ENCODE peak calls at places on chromosomes 1 and 21, in seven cellular contexts. One of them, this sample, is unnamed.

GRCh38 chr1:89607888-89608626 is 24.9 kb upstream of the LRRC8C start:
- DNase-seq in stimulated activated CD8-positive, alpha-beta memory T cell treated with anti-CD3 and anti-CD28 coated beads, Interleukin-12 subunit alpha, Interleukin-12 subunit beta, amount 100 ng/mL, for 4 hours: peak; percentile 37
- DNase-seq in endothelial cell: no peak
- DNase-seq in ELF-1: no peak
- DNase-seq in astrocyte of the spinal cord: no peak
- DNase-seq in mucosa of gallbladder: no peak
- DNase-seq in stimulated activated naive B cell treated with anti-CD40 and anti-IgM and Interleukin-4, amounts not matched to agents 10 μg/mL and 1 μg/mL and 100 μg/mL, for 72 hours: no peak
- DNase-seq in this sample: no peak

GRCh38 chr1:201739492-201740085 is 89.4 kb upstream of the IPO9 start:
- DNase-seq in stimulated activated CD8-positive, alpha-beta memory T cell treated with anti-CD3 and anti-CD28 coated beads, Interleukin-12 subunit alpha, Interleukin-12 subunit beta, amount 100 ng/mL, for 4 hours: peak; percentile 23
- DNase-seq in endothelial cell: peak; percentile 54
- DNase-seq in ELF-1: peak; percentile 78
- DNase-seq in astrocyte of the spinal cord: no peak
- DNase-seq in mucosa of gallbladder: peak; percentile 71
- DNase-seq in stimulated activated naive B cell treated with anti-CD40 and anti-IgM and Interleukin-4, amounts not matched to agents 10 μg/mL and 1 μg/mL and 100 μg/mL, for 72 hours: peak; percentile 40
- DNase-seq in this sample: peak; percentile 47

GRCh38 chr1:110607663-110608230 is 1.6 kb upstream of the KCNA2 start:
- DNase-seq in stimulated activated CD8-positive, alpha-beta memory T cell treated with anti-CD3 and anti-CD28 coated beads, Interleukin-12 subunit alpha, Interleukin-12 subunit beta, amount 100 ng/mL, for 4 hours: no peak
- DNase-seq in endothelial cell: no peak
- DNase-seq in ELF-1: peak; percentile 18
- DNase-seq in astrocyte of the spinal cord: no peak
- DNase-seq in mucosa of gallbladder: no peak
- DNase-seq in stimulated activated naive B cell treated with anti-CD40 and anti-IgM and Interleukin-4, amounts not matched to agents 10 μg/mL and 1 μg/mL and 100 μg/mL, for 72 hours: no peak
- DNase-seq in this sample: no peak

GRCh38 chr1:67342002-67342890 is 34.6 kb downstream of the IL12RB2 start:
- DNase-seq in stimulated activated CD8-positive, alpha-beta memory T cell treated with anti-CD3 and anti-CD28 coated beads, Interleukin-12 subunit alpha, Interleukin-12 subunit beta, amount 100 ng/mL, for 4 hours: no peak
- DNase-seq in endothelial cell: no peak
- DNase-seq in ELF-1: peak; percentile 47
- DNase-seq in astrocyte of the spinal cord: no peak
- DNase-seq in mucosa of gallbladder: no peak
- DNase-seq in stimulated activated naive B cell treated with anti-CD40 and anti-IgM and Interleukin-4, amounts not matched to agents 10 μg/mL and 1 μg/mL and 100 μg/mL, for 72 hours: no peak
- DNase-seq in this sample: no peak

GRCh38 chr1:85607913-85608250 is 27.3 kb downstream of the CCN1 start:
- DNase-seq in stimulated activated CD8-positive, alpha-beta memory T cell treated with anti-CD3 and anti-CD28 coated beads, Interleukin-12 subunit alpha, Interleukin-12 subunit beta, amount 100 ng/mL, for 4 hours: no peak
- DNase-seq in endothelial cell: no peak
- DNase-seq in ELF-1: no peak
- DNase-seq in astrocyte of the spinal cord: no peak
- DNase-seq in mucosa of gallbladder: no peak
- DNase-seq in stimulated activated naive B cell treated with anti-CD40 and anti-IgM and Interleukin-4, amounts not matched to agents 10 μg/mL and 1 μg/mL and 100 μg/mL, for 72 hours: no peak
- DNase-seq in this sample: no peak

GRCh38 chr1:15314328-15315281 is 67.6 kb downstream of the FHAD1 start:
- DNase-seq in stimulated activated CD8-positive, alpha-beta memory T cell treated with anti-CD3 and anti-CD28 coated beads, Interleukin-12 subunit alpha, Interleukin-12 subunit beta, amount 100 ng/mL, for 4 hours: no peak
- DNase-seq in endothelial cell: no peak
- DNase-seq in ELF-1: no peak
- DNase-seq in astrocyte of the spinal cord: no peak
- DNase-seq in mucosa of gallbladder: no peak
- DNase-seq in stimulated activated naive B cell treated with anti-CD40 and anti-IgM and Interleukin-4, amounts not matched to agents 10 μg/mL and 1 μg/mL and 100 μg/mL, for 72 hours: no peak
- DNase-seq in this sample: no peak

GRCh38 chr1:232276651-232277050 is 353.3 kb downstream of the SIPA1L2 start:
- DNase-seq in stimulated activated CD8-positive, alpha-beta memory T cell treated with anti-CD3 and anti-CD28 coated beads, Interleukin-12 subunit alpha, Interleukin-12 subunit beta, amount 100 ng/mL, for 4 hours: no peak
- DNase-seq in endothelial cell: no peak
- DNase-seq in ELF-1: no peak
- DNase-seq in astrocyte of the spinal cord: no peak
- DNase-seq in mucosa of gallbladder: peak; percentile 64
- DNase-seq in stimulated activated naive B cell treated with anti-CD40 and anti-IgM and Interleukin-4, amounts not matched to agents 10 μg/mL and 1 μg/mL and 100 μg/mL, for 72 hours: no peak
- DNase-seq in this sample: no peak

GRCh38 chr1:9689011-9689706 is 37.6 kb downstream of the PIK3CD start:
- DNase-seq in stimulated activated CD8-positive, alpha-beta memory T cell treated with anti-CD3 and anti-CD28 coated beads, Interleukin-12 subunit alpha, Interleukin-12 subunit beta, amount 100 ng/mL, for 4 hours: peak; percentile 78
- DNase-seq in endothelial cell: peak; percentile 93
- DNase-seq in ELF-1: peak; percentile 80
- DNase-seq in astrocyte of the spinal cord: peak; percentile 64
- DNase-seq in mucosa of gallbladder: peak; percentile 73
- DNase-seq in stimulated activated naive B cell treated with anti-CD40 and anti-IgM and Interleukin-4, amounts not matched to agents 10 μg/mL and 1 μg/mL and 100 μg/mL, for 72 hours: peak; percentile 52
- DNase-seq in this sample: peak; percentile 80

GRCh38 chr1:91148641-91149069 is 126.8 kb upstream of the ZNF644 start:
- DNase-seq in stimulated activated CD8-positive, alpha-beta memory T cell treated with anti-CD3 and anti-CD28 coated beads, Interleukin-12 subunit alpha, Interleukin-12 subunit beta, amount 100 ng/mL, for 4 hours: no peak
- DNase-seq in endothelial cell: no peak
- DNase-seq in ELF-1: no peak
- DNase-seq in astrocyte of the spinal cord: no peak
- DNase-seq in mucosa of gallbladder: no peak
- DNase-seq in stimulated activated naive B cell treated with anti-CD40 and anti-IgM and Interleukin-4, amounts not matched to agents 10 μg/mL and 1 μg/mL and 100 μg/mL, for 72 hours: no peak
- DNase-seq in this sample: no peak

GRCh38 chr1:111604931-111605330 is 14.7 kb upstream of the RAP1A start:
- DNase-seq in stimulated activated CD8-positive, alpha-beta memory T cell treated with anti-CD3 and anti-CD28 coated beads, Interleukin-12 subunit alpha, Interleukin-12 subunit beta, amount 100 ng/mL, for 4 hours: no peak
- DNase-seq in endothelial cell: no peak
- DNase-seq in ELF-1: no peak
- DNase-seq in astrocyte of the spinal cord: peak; percentile 71
- DNase-seq in mucosa of gallbladder: no peak
- DNase-seq in stimulated activated naive B cell treated with anti-CD40 and anti-IgM and Interleukin-4, amounts not matched to agents 10 μg/mL and 1 μg/mL and 100 μg/mL, for 72 hours: no peak
- DNase-seq in this sample: no peak

GRCh38 chr1:192563129-192563528 is 12.4 kb upstream of the RGS1 start:
- DNase-seq in stimulated activated CD8-positive, alpha-beta memory T cell treated with anti-CD3 and anti-CD28 coated beads, Interleukin-12 subunit alpha, Interleukin-12 subunit beta, amount 100 ng/mL, for 4 hours: no peak
- DNase-seq in endothelial cell: no peak
- DNase-seq in ELF-1: no peak
- DNase-seq in astrocyte of the spinal cord: no peak
- DNase-seq in mucosa of gallbladder: no peak
- DNase-seq in stimulated activated naive B cell treated with anti-CD40 and anti-IgM and Interleukin-4, amounts not matched to agents 10 μg/mL and 1 μg/mL and 100 μg/mL, for 72 hours: no peak
- DNase-seq in this sample: no peak

GRCh38 chr1:97050501-97050900 is 328.9 kb downstream of the PTBP2 start:
- DNase-seq in stimulated activated CD8-positive, alpha-beta memory T cell treated with anti-CD3 and anti-CD28 coated beads, Interleukin-12 subunit alpha, Interleukin-12 subunit beta, amount 100 ng/mL, for 4 hours: no peak
- DNase-seq in endothelial cell: peak; percentile 7
- DNase-seq in ELF-1: peak; percentile 5
- DNase-seq in astrocyte of the spinal cord: peak; percentile 56
- DNase-seq in mucosa of gallbladder: no peak
- DNase-seq in stimulated activated naive B cell treated with anti-CD40 and anti-IgM and Interleukin-4, amounts not matched to agents 10 μg/mL and 1 μg/mL and 100 μg/mL, for 72 hours: no peak
- DNase-seq in this sample: no peak

GRCh38 chr21:36980280-36981048 is 14.0 kb upstream of the HLCS start:
- DNase-seq in stimulated activated CD8-positive, alpha-beta memory T cell treated with anti-CD3 and anti-CD28 coated beads, Interleukin-12 subunit alpha, Interleukin-12 subunit beta, amount 100 ng/mL, for 4 hours: no peak
- DNase-seq in endothelial cell: peak; percentile 38
- DNase-seq in ELF-1: peak; percentile 45
- DNase-seq in astrocyte of the spinal cord: peak; percentile 9
- DNase-seq in mucosa of gallbladder: peak; percentile 12
- DNase-seq in stimulated activated naive B cell treated with anti-CD40 and anti-IgM and Interleukin-4, amounts not matched to agents 10 μg/mL and 1 μg/mL and 100 μg/mL, for 72 hours: no peak
- DNase-seq in this sample: no peak

GRCh38 chr1:152506899-152507498 is 3.6 kb upstream of the LCE5A start:
- DNase-seq in stimulated activated CD8-positive, alpha-beta memory T cell treated with anti-CD3 and anti-CD28 coated beads, Interleukin-12 subunit alpha, Interleukin-12 subunit beta, amount 100 ng/mL, for 4 hours: no peak
- DNase-seq in endothelial cell: no peak
- DNase-seq in ELF-1: no peak
- DNase-seq in astrocyte of the spinal cord: no peak
- DNase-seq in mucosa of gallbladder: no peak
- DNase-seq in stimulated activated naive B cell treated with anti-CD40 and anti-IgM and Interleukin-4, amounts not matched to agents 10 μg/mL and 1 μg/mL and 100 μg/mL, for 72 hours: no peak
- DNase-seq in this sample: no peak

GRCh38 chr21:34243562-34243961 is 120.2 kb upstream of the KCNE2 start:
- DNase-seq in stimulated activated CD8-positive, alpha-beta memory T cell treated with anti-CD3 and anti-CD28 coated beads, Interleukin-12 subunit alpha, Interleukin-12 subunit beta, amount 100 ng/mL, for 4 hours: no peak
- DNase-seq in endothelial cell: peak; percentile 11
- DNase-seq in ELF-1: peak; percentile 55
- DNase-seq in astrocyte of the spinal cord: peak; percentile 15
- DNase-seq in mucosa of gallbladder: no peak
- DNase-seq in stimulated activated naive B cell treated with anti-CD40 and anti-IgM and Interleukin-4, amounts not matched to agents 10 μg/mL and 1 μg/mL and 100 μg/mL, for 72 hours: no peak
- DNase-seq in this sample: no peak

GRCh38 chr1:36253463-36253862 is 29.2 kb downstream of the THRAP3 start:
- DNase-seq in stimulated activated CD8-positive, alpha-beta memory T cell treated with anti-CD3 and anti-CD28 coated beads, Interleukin-12 subunit alpha, Interleukin-12 subunit beta, amount 100 ng/mL, for 4 hours: no peak
- DNase-seq in endothelial cell: no peak
- DNase-seq in ELF-1: no peak
- DNase-seq in astrocyte of the spinal cord: peak; percentile 66
- DNase-seq in mucosa of gallbladder: no peak
- DNase-seq in stimulated activated naive B cell treated with anti-CD40 and anti-IgM and Interleukin-4, amounts not matched to agents 10 μg/mL and 1 μg/mL and 100 μg/mL, for 72 hours: no peak
- DNase-seq in this sample: no peak

GRCh38 chr1:143497374-143497747 is 474.4 kb downstream of the FAM72C start:
- DNase-seq in stimulated activated CD8-positive, alpha-beta memory T cell treated with anti-CD3 and anti-CD28 coated beads, Interleukin-12 subunit alpha, Interleukin-12 subunit beta, amount 100 ng/mL, for 4 hours: no peak
- DNase-seq in endothelial cell: no peak
- DNase-seq in ELF-1: peak; percentile 2
- DNase-seq in astrocyte of the spinal cord: no peak
- DNase-seq in mucosa of gallbladder: no peak
- DNase-seq in stimulated activated naive B cell treated with anti-CD40 and anti-IgM and Interleukin-4, amounts not matched to agents 10 μg/mL and 1 μg/mL and 100 μg/mL, for 72 hours: no peak
- DNase-seq in this sample: no peak

GRCh38 chr1:115183158-115183557 is 93.9 kb upstream of the TSPAN2 start:
- DNase-seq in stimulated activated CD8-positive, alpha-beta memory T cell treated with anti-CD3 and anti-CD28 coated beads, Interleukin-12 subunit alpha, Interleukin-12 subunit beta, amount 100 ng/mL, for 4 hours: no peak
- DNase-seq in endothelial cell: no peak
- DNase-seq in ELF-1: peak; percentile 67
- DNase-seq in astrocyte of the spinal cord: no peak
- DNase-seq in mucosa of gallbladder: no peak
- DNase-seq in stimulated activated naive B cell treated with anti-CD40 and anti-IgM and Interleukin-4, amounts not matched to agents 10 μg/mL and 1 μg/mL and 100 μg/mL, for 72 hours: no peak
- DNase-seq in this sample: no peak

GRCh38 chr21:41751621-41752020 is 15.2 kb downstream of the RIPK4 start:
- DNase-seq in stimulated activated CD8-positive, alpha-beta memory T cell treated with anti-CD3 and anti-CD28 coated beads, Interleukin-12 subunit alpha, Interleukin-12 subunit beta, amount 100 ng/mL, for 4 hours: no peak
- DNase-seq in endothelial cell: no peak
- DNase-seq in ELF-1: peak; percentile 60
- DNase-seq in astrocyte of the spinal cord: no peak
- DNase-seq in mucosa of gallbladder: peak; percentile 60
- DNase-seq in stimulated activated naive B cell treated with anti-CD40 and anti-IgM and Interleukin-4, amounts not matched to agents 10 μg/mL and 1 μg/mL and 100 μg/mL, for 72 hours: no peak
- DNase-seq in this sample: no peak

GRCh38 chr1:174266476-174266875 is 107.2 kb downstream of the RABGAP1L start:
- DNase-seq in stimulated activated CD8-positive, alpha-beta memory T cell treated with anti-CD3 and anti-CD28 coated beads, Interleukin-12 subunit alpha, Interleukin-12 subunit beta, amount 100 ng/mL, for 4 hours: no peak
- DNase-seq in endothelial cell: no peak
- DNase-seq in ELF-1: no peak
- DNase-seq in astrocyte of the spinal cord: no peak
- DNase-seq in mucosa of gallbladder: no peak
- DNase-seq in stimulated activated naive B cell treated with anti-CD40 and anti-IgM and Interleukin-4, amounts not matched to agents 10 μg/mL and 1 μg/mL and 100 μg/mL, for 72 hours: no peak
- DNase-seq in this sample: no peak

GRCh38 chr21:38355992-38356781 is 99.4 kb downstream of the KCNJ15 start:
- DNase-seq in stimulated activated CD8-positive, alpha-beta memory T cell treated with anti-CD3 and anti-CD28 coated beads, Interleukin-12 subunit alpha, Interleukin-12 subunit beta, amount 100 ng/mL, for 4 hours: peak; percentile 28
- DNase-seq in endothelial cell: peak; percentile 91
- DNase-seq in ELF-1: peak; percentile 86
- DNase-seq in astrocyte of the spinal cord: peak; percentile 74
- DNase-seq in mucosa of gallbladder: peak; percentile 75
- DNase-seq in stimulated activated naive B cell treated with anti-CD40 and anti-IgM and Interleukin-4, amounts not matched to agents 10 μg/mL and 1 μg/mL and 100 μg/mL, for 72 hours: peak; percentile 56
- DNase-seq in this sample: peak; percentile 30

GRCh38 chr1:75720820-75721219 is 3.7 kb upstream of the ACADM start:
- DNase-seq in stimulated activated CD8-positive, alpha-beta memory T cell treated with anti-CD3 and anti-CD28 coated beads, Interleukin-12 subunit alpha, Interleukin-12 subunit beta, amount 100 ng/mL, for 4 hours: no peak
- DNase-seq in endothelial cell: no peak
- DNase-seq in ELF-1: no peak
- DNase-seq in astrocyte of the spinal cord: no peak
- DNase-seq in mucosa of gallbladder: no peak
- DNase-seq in stimulated activated naive B cell treated with anti-CD40 and anti-IgM and Interleukin-4, amounts not matched to agents 10 μg/mL and 1 μg/mL and 100 μg/mL, for 72 hours: no peak
- DNase-seq in this sample: no peak

GRCh38 chr1:174114788-174115448 is 44.4 kb upstream of the RABGAP1L start:
- DNase-seq in stimulated activated CD8-positive, alpha-beta memory T cell treated with anti-CD3 and anti-CD28 coated beads, Interleukin-12 subunit alpha, Interleukin-12 subunit beta, amount 100 ng/mL, for 4 hours: no peak
- DNase-seq in endothelial cell: peak; percentile 46
- DNase-seq in ELF-1: peak; percentile 69
- DNase-seq in astrocyte of the spinal cord: peak; percentile 36
- DNase-seq in mucosa of gallbladder: peak; percentile 50
- DNase-seq in stimulated activated naive B cell treated with anti-CD40 and anti-IgM and Interleukin-4, amounts not matched to agents 10 μg/mL and 1 μg/mL and 100 μg/mL, for 72 hours: peak; percentile 19
- DNase-seq in this sample: no peak

GRCh38 chr1:24119859-24120756 is 8.2 kb upstream of the MYOM3 start:
- DNase-seq in stimulated activated CD8-positive, alpha-beta memory T cell treated with anti-CD3 and anti-CD28 coated beads, Interleukin-12 subunit alpha, Interleukin-12 subunit beta, amount 100 ng/mL, for 4 hours: no peak
- DNase-seq in endothelial cell: no peak
- DNase-seq in ELF-1: peak; percentile 42
- DNase-seq in astrocyte of the spinal cord: no peak
- DNase-seq in mucosa of gallbladder: peak; percentile 82
- DNase-seq in stimulated activated naive B cell treated with anti-CD40 and anti-IgM and Interleukin-4, amounts not matched to agents 10 μg/mL and 1 μg/mL and 100 μg/mL, for 72 hours: no peak
- DNase-seq in this sample: no peak

GRCh38 chr1:90391116-90391515 is 326.0 kb downstream of the BARHL2 start:
- DNase-seq in stimulated activated CD8-positive, alpha-beta memory T cell treated with anti-CD3 and anti-CD28 coated beads, Interleukin-12 subunit alpha, Interleukin-12 subunit beta, amount 100 ng/mL, for 4 hours: no peak
- DNase-seq in endothelial cell: no peak
- DNase-seq in ELF-1: no peak
- DNase-seq in astrocyte of the spinal cord: peak; percentile 65
- DNase-seq in mucosa of gallbladder: no peak
- DNase-seq in stimulated activated naive B cell treated with anti-CD40 and anti-IgM and Interleukin-4, amounts not matched to agents 10 μg/mL and 1 μg/mL and 100 μg/mL, for 72 hours: no peak
- DNase-seq in this sample: no peak

GRCh38 chr1:159162511-159163265 is 8.7 kb upstream of the CADM3 start:
- DNase-seq in stimulated activated CD8-positive, alpha-beta memory T cell treated with anti-CD3 and anti-CD28 coated beads, Interleukin-12 subunit alpha, Interleukin-12 subunit beta, amount 100 ng/mL, for 4 hours: no peak
- DNase-seq in endothelial cell: no peak
- DNase-seq in ELF-1: no peak
- DNase-seq in astrocyte of the spinal cord: no peak
- DNase-seq in mucosa of gallbladder: no peak
- DNase-seq in stimulated activated naive B cell treated with anti-CD40 and anti-IgM and Interleukin-4, amounts not matched to agents 10 μg/mL and 1 μg/mL and 100 μg/mL, for 72 hours: no peak
- DNase-seq in this sample: no peak

GRCh38 chr1:109361649-109362048 is 36.1 kb downstream of the SORT1 start:
- DNase-seq in stimulated activated CD8-positive, alpha-beta memory T cell treated with anti-CD3 and anti-CD28 coated beads, Interleukin-12 subunit alpha, Interleukin-12 subunit beta, amount 100 ng/mL, for 4 hours: no peak
- DNase-seq in endothelial cell: no peak
- DNase-seq in ELF-1: no peak
- DNase-seq in astrocyte of the spinal cord: peak; percentile 60
- DNase-seq in mucosa of gallbladder: no peak
- DNase-seq in stimulated activated naive B cell treated with anti-CD40 and anti-IgM and Interleukin-4, amounts not matched to agents 10 μg/mL and 1 μg/mL and 100 μg/mL, for 72 hours: no peak
- DNase-seq in this sample: no peak

GRCh38 chr1:220338759-220339158 is 66.5 kb upstream of the RAB3GAP2 start:
- DNase-seq in stimulated activated CD8-positive, alpha-beta memory T cell treated with anti-CD3 and anti-CD28 coated beads, Interleukin-12 subunit alpha, Interleukin-12 subunit beta, amount 100 ng/mL, for 4 hours: no peak
- DNase-seq in endothelial cell: no peak
- DNase-seq in ELF-1: peak; percentile 86
- DNase-seq in astrocyte of the spinal cord: no peak
- DNase-seq in mucosa of gallbladder: no peak
- DNase-seq in stimulated activated naive B cell treated with anti-CD40 and anti-IgM and Interleukin-4, amounts not matched to agents 10 μg/mL and 1 μg/mL and 100 μg/mL, for 72 hours: no peak
- DNase-seq in this sample: no peak

GRCh38 chr1:235624751-235625192 is 24.8 kb downstream of the GNG4 start:
- DNase-seq in stimulated activated CD8-positive, alpha-beta memory T cell treated with anti-CD3 and anti-CD28 coated beads, Interleukin-12 subunit alpha, Interleukin-12 subunit beta, amount 100 ng/mL, for 4 hours: no peak
- DNase-seq in endothelial cell: no peak
- DNase-seq in ELF-1: no peak
- DNase-seq in astrocyte of the spinal cord: peak; percentile 94
- DNase-seq in mucosa of gallbladder: no peak
- DNase-seq in stimulated activated naive B cell treated with anti-CD40 and anti-IgM and Interleukin-4, amounts not matched to agents 10 μg/mL and 1 μg/mL and 100 μg/mL, for 72 hours: no peak
- DNase-seq in this sample: no peak

GRCh38 chr1:61051455-61052392 is 30.6 kb upstream of the NFIA start:
- DNase-seq in stimulated activated CD8-positive, alpha-beta memory T cell treated with anti-CD3 and anti-CD28 coated beads, Interleukin-12 subunit alpha, Interleukin-12 subunit beta, amount 100 ng/mL, for 4 hours: no peak
- DNase-seq in endothelial cell: no peak
- DNase-seq in ELF-1: peak; percentile 52
- DNase-seq in astrocyte of the spinal cord: peak; percentile 13
- DNase-seq in mucosa of gallbladder: no peak
- DNase-seq in stimulated activated naive B cell treated with anti-CD40 and anti-IgM and Interleukin-4, amounts not matched to agents 10 μg/mL and 1 μg/mL and 100 μg/mL, for 72 hours: no peak
- DNase-seq in this sample: no peak

GRCh38 chr21:17783816-17784598 is 35.1 kb downstream of the C21orf91 start:
- DNase-seq in stimulated activated CD8-positive, alpha-beta memory T cell treated with anti-CD3 and anti-CD28 coated beads, Interleukin-12 subunit alpha, Interleukin-12 subunit beta, amount 100 ng/mL, for 4 hours: no peak
- DNase-seq in endothelial cell: no peak
- DNase-seq in ELF-1: no peak
- DNase-seq in astrocyte of the spinal cord: no peak
- DNase-seq in mucosa of gallbladder: no peak
- DNase-seq in stimulated activated naive B cell treated with anti-CD40 and anti-IgM and Interleukin-4, amounts not matched to agents 10 μg/mL and 1 μg/mL and 100 μg/mL, for 72 hours: no peak
- DNase-seq in this sample: no peak

GRCh38 chr1:60822252-60822651 is 260.1 kb upstream of the NFIA start:
- DNase-seq in stimulated activated CD8-positive, alpha-beta memory T cell treated with anti-CD3 and anti-CD28 coated beads, Interleukin-12 subunit alpha, Interleukin-12 subunit beta, amount 100 ng/mL, for 4 hours: no peak
- DNase-seq in endothelial cell: no peak
- DNase-seq in ELF-1: no peak
- DNase-seq in astrocyte of the spinal cord: no peak
- DNase-seq in mucosa of gallbladder: no peak
- DNase-seq in stimulated activated naive B cell treated with anti-CD40 and anti-IgM and Interleukin-4, amounts not matched to agents 10 μg/mL and 1 μg/mL and 100 μg/mL, for 72 hours: no peak
- DNase-seq in this sample: no peak

GRCh38 chr1:172350781-172351180 is 69.7 kb upstream of the C1orf105 start:
- DNase-seq in stimulated activated CD8-positive, alpha-beta memory T cell treated with anti-CD3 and anti-CD28 coated beads, Interleukin-12 subunit alpha, Interleukin-12 subunit beta, amount 100 ng/mL, for 4 hours: no peak
- DNase-seq in endothelial cell: no peak
- DNase-seq in ELF-1: no peak
- DNase-seq in astrocyte of the spinal cord: peak; percentile 3
- DNase-seq in mucosa of gallbladder: no peak
- DNase-seq in stimulated activated naive B cell treated with anti-CD40 and anti-IgM and Interleukin-4, amounts not matched to agents 10 μg/mL and 1 μg/mL and 100 μg/mL, for 72 hours: no peak
- DNase-seq in this sample: no peak

GRCh38 chr1:4794020-4794780 is 139.8 kb downstream of the AJAP1 start:
- DNase-seq in stimulated activated CD8-positive, alpha-beta memory T cell treated with anti-CD3 and anti-CD28 coated beads, Interleukin-12 subunit alpha, Interleukin-12 subunit beta, amount 100 ng/mL, for 4 hours: no peak
- DNase-seq in endothelial cell: no peak
- DNase-seq in ELF-1: no peak
- DNase-seq in astrocyte of the spinal cord: no peak
- DNase-seq in mucosa of gallbladder: no peak
- DNase-seq in stimulated activated naive B cell treated with anti-CD40 and anti-IgM and Interleukin-4, amounts not matched to agents 10 μg/mL and 1 μg/mL and 100 μg/mL, for 72 hours: no peak
- DNase-seq in this sample: no peak

GRCh38 chr1:195717651-195718050 is 890.6 kb downstream of the KCNT2 start:
- DNase-seq in stimulated activated CD8-positive, alpha-beta memory T cell treated with anti-CD3 and anti-CD28 coated beads, Interleukin-12 subunit alpha, Interleukin-12 subunit beta, amount 100 ng/mL, for 4 hours: no peak
- DNase-seq in endothelial cell: no peak
- DNase-seq in ELF-1: no peak
- DNase-seq in astrocyte of the spinal cord: peak; percentile 42
- DNase-seq in mucosa of gallbladder: no peak
- DNase-seq in stimulated activated naive B cell treated with anti-CD40 and anti-IgM and Interleukin-4, amounts not matched to agents 10 μg/mL and 1 μg/mL and 100 μg/mL, for 72 hours: no peak
- DNase-seq in this sample: no peak

GRCh38 chr1:172467446-172467845 is 23.6 kb upstream of the PIGC start:
- DNase-seq in stimulated activated CD8-positive, alpha-beta memory T cell treated with anti-CD3 and anti-CD28 coated beads, Interleukin-12 subunit alpha, Interleukin-12 subunit beta, amount 100 ng/mL, for 4 hours: no peak
- DNase-seq in endothelial cell: no peak
- DNase-seq in ELF-1: no peak
- DNase-seq in astrocyte of the spinal cord: no peak
- DNase-seq in mucosa of gallbladder: no peak
- DNase-seq in stimulated activated naive B cell treated with anti-CD40 and anti-IgM and Interleukin-4, amounts not matched to agents 10 μg/mL and 1 μg/mL and 100 μg/mL, for 72 hours: no peak
- DNase-seq in this sample: no peak

GRCh38 chr1:228118040-228118439 is 8.9 kb upstream of the MRPL55 start:
- DNase-seq in stimulated activated CD8-positive, alpha-beta memory T cell treated with anti-CD3 and anti-CD28 coated beads, Interleukin-12 subunit alpha, Interleukin-12 subunit beta, amount 100 ng/mL, for 4 hours: no peak
- DNase-seq in endothelial cell: no peak
- DNase-seq in ELF-1: no peak
- DNase-seq in astrocyte of the spinal cord: no peak
- DNase-seq in mucosa of gallbladder: no peak
- DNase-seq in stimulated activated naive B cell treated with anti-CD40 and anti-IgM and Interleukin-4, amounts not matched to agents 10 μg/mL and 1 μg/mL and 100 μg/mL, for 72 hours: no peak
- DNase-seq in this sample: no peak